ENCODE peak calls at places on chromosome 3, in nine cellular contexts. P, Z, D, N, Y, G, K, T and L are unnamed samples.

GRCh38 chr3:177729939-177730700 is 532.8 kb upstream of the TBL1XR1 start:
- DNase-seq in P (no peak), D (no peak), G (no peak), T (no peak), Z (no peak), K (no peak), N (peak), Y (no peak), L (no peak)

GRCh38 chr3:195887670-195888069 is 20.7 kb downstream of the TNK2 start:
- DNase-seq in K (no peak), Z (no peak), P (no peak), G (no peak), N (no peak), Y (no peak), D (no peak), T (no peak), L (peak)

GRCh38 chr3:110575702-110576101 is 495.9 kb upstream of the NECTIN3 start:
- DNase-seq in N (no peak), Z (no peak), K (no peak), T (no peak), D (no peak), P (no peak), Y (no peak), G (no peak), L (no peak)

GRCh38 chr3:46566040-46566631 is at the start of gene LRRC2:
- DNase-seq in N (peak), P (no peak), K (no peak), G (peak), T (peak), Y (peak), Z (peak), D (peak), L (no peak)

GRCh38 chr3:187777331-187778046 is 32.2 kb upstream of the BCL6 start:
- DNase-seq in Y (no peak), D (no peak), N (no peak), Z (peak), G (no peak), K (no peak), P (no peak), T (no peak), L (no peak)

GRCh38 chr3:159586587-159587202 is 401.9 kb upstream of the IL12A start:
- DNase-seq in N (no peak), T (peak), Y (no peak), K (peak), D (peak), Z (peak), G (no peak), P (no peak), L (no peak)

GRCh38 chr3:130968231-130968630 is 58.4 kb downstream of the ASTE1 start:
- DNase-seq in T (no peak), K (no peak), G (no peak), N (no peak), Z (peak), Y (no peak), D (no peak), P (no peak), L (no peak)

GRCh38 chr3:24628523-24629258 is 134.0 kb upstream of the THRB start:
- DNase-seq in Z (peak), D (no peak), T (no peak), N (no peak), Y (no peak), K (no peak), P (no peak), G (no peak), L (no peak)

GRCh38 chr3:29655016-29655415 is 374.1 kb downstream of the RBMS3 start:
- DNase-seq in G (no peak), D (no peak), P (no peak), Y (no peak), N (no peak), K (no peak), T (no peak), Z (no peak), L (no peak)

GRCh38 chr3:136075218-136075808 is 109.8 kb downstream of the PPP2R3A start:
- DNase-seq in P (peak), Y (peak), N (peak), K (peak), Z (peak), G (peak), T (peak), D (peak), L (no peak)

GRCh38 chr3:10192953-10193691 is 28.4 kb downstream of the IRAK2 start:
- DNase-seq in P (no peak), K (no peak), Y (no peak), N (peak), D (peak), T (no peak), Z (peak), G (no peak), L (no peak)

GRCh38 chr3:131551761-131552160 is 49.0 kb upstream of the MRPL3 start:
- DNase-seq in P (no peak), T (no peak), N (no peak), Y (no peak), G (no peak), K (no peak), Z (no peak), D (no peak), L (no peak)

GRCh38 chr3:129384594-129385323 is 43.7 kb downstream of the EFCAB12 start:
- DNase-seq in G (no peak), K (no peak), D (no peak), Y (no peak), Z (no peak), P (no peak), T (no peak), N (no peak), L (no peak)

GRCh38 chr3:23900744-23901143 is 16.0 kb downstream of the NKIRAS1 start:
- DNase-seq in G (no peak), T (no peak), Y (no peak), N (no peak), P (no peak), Z (no peak), D (no peak), K (no peak), L (no peak)

GRCh38 chr3:118199044-118199443 is 835.6 kb downstream of the IGSF11 start:
- DNase-seq in K (no peak), N (no peak), Z (no peak), D (no peak), G (no peak), T (no peak), Y (no peak), P (no peak), L (no peak)

GRCh38 chr3:102229062-102229655 is 205.7 kb upstream of the ZPLD1 start:
- DNase-seq in K (peak), G (peak), P (peak), Z (peak), N (peak), T (peak), D (peak), Y (peak), L (no peak)

GRCh38 chr3:79067734-79068133 is 700.1 kb downstream of the ROBO1 start:
- DNase-seq in Z (no peak), N (no peak), K (no peak), D (no peak), T (no peak), G (no peak), Y (no peak), P (no peak), L (no peak)

GRCh38 chr3:134388292-134388691 is 14.0 kb upstream of the AMOTL2 start:
- DNase-seq in Z (no peak), P (no peak), Y (no peak), T (no peak), K (no peak), D (no peak), G (no peak), N (no peak), L (no peak)

GRCh38 chr3:176920806-176921205 is 276.5 kb downstream of the TBL1XR1 start:
- DNase-seq in K (no peak), N (no peak), G (no peak), T (no peak), P (no peak), D (no peak), Z (peak), Y (no peak), L (no peak)

GRCh38 chr3:72144773-72145505 is 360.0 kb upstream of the PROK2 start:
- DNase-seq in P (no peak), G (peak), N (no peak), T (no peak), Z (no peak), D (no peak), Y (no peak), K (no peak), L (no peak)
- TF ChIP-seq CTCF in P (no peak), G (no peak), N (no peak), T (no peak), Z (no peak), D (no peak), Y (no peak), K (no peak), L (no peak)

GRCh38 chr3:112297714-112298113 is 3.7 kb upstream of the SLC9C1 start:
- DNase-seq in P (no peak), Z (no peak), K (no peak), T (no peak), Y (no peak), D (no peak), N (no peak), G (no peak), L (no peak)
- TF ChIP-seq CTCF in P (no peak), Z (no peak), K (no peak), T (no peak), Y (no peak), D (no peak), N (no peak), G (no peak), L (no peak)

GRCh38 chr3:132650153-132650552 is 9.5 kb downstream of the ACAD11 start:
- DNase-seq in G (no peak), Y (no peak), T (no peak), D (no peak), P (no peak), Z (no peak), N (no peak), K (no peak), L (no peak)
- TF ChIP-seq CTCF in G (no peak), Y (no peak), T (no peak), D (no peak), P (no peak), Z (no peak), N (no peak), K (no peak), L (no peak)

GRCh38 chr3:151011427-151011826 is 38.9 kb upstream of the CLRN1 start:
- DNase-seq in Z (peak), D (no peak), N (no peak), P (no peak), Y (no peak), T (no peak), K (no peak), G (no peak), L (no peak)

GRCh38 chr3:151009430-151009829 is 36.9 kb upstream of the CLRN1 start:
- DNase-seq in P (no peak), D (no peak), Y (no peak), T (no peak), G (no peak), Z (no peak), N (no peak), K (no peak), L (no peak)

GRCh38 chr3:151009981-151010380 is 37.5 kb upstream of the CLRN1 start:
- DNase-seq in N (no peak), G (no peak), Y (no peak), Z (no peak), K (no peak), D (no peak), P (no peak), T (no peak), L (no peak)

GRCh38 chr3:151012753-151013152 is 40.2 kb upstream of the CLRN1 start:
- DNase-seq in Z (no peak), T (no peak), D (no peak), P (no peak), N (no peak), G (no peak), K (no peak), Y (no peak), L (no peak)

DNA sequence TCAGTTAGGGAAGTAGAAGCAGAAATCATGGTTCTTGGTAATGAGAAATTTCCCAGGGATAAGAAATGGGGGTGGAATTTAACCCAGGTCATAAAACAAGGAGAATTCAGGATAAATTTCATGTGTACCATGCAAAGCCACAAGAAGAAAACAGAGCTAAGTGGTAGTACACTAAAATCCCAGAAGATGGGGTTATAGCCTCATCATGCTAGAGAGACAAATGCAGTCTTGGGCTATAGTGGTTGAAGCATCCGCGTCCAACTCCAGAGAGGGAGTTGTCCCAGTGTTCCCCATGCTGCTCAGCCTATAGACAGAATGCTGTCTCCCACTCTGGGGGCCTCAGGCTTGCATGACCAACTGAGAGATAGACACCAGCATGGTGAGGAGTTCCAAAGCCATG is 36.2 kb upstream of the CLRN1 start:
- DNase-seq in Y (no peak), K (peak), D (no peak), N (no peak), G (no peak), P (no peak), Z (peak), T (no peak), L (no peak)
- TF ChIP-seq CTCF in Y (peak), K (peak), D (no peak), N (peak), G (peak), P (no peak), Z (peak), T (peak), L (peak)

GRCh38 chr3:35946121-35946856 is 307.0 kb downstream of the ARPP21 start:
- DNase-seq in Y (no peak), G (no peak), T (no peak), N (no peak), K (no peak), P (no peak), Z (peak), D (no peak), L (no peak)
- TF ChIP-seq CTCF in Y (peak), G (peak), T (peak), N (peak), K (no peak), P (no peak), Z (peak), D (peak), L (peak)

GRCh38 chr3:150239764-150240163 is 168.3 kb upstream of the TSC22D2 start:
- DNase-seq in Y (no peak), Z (no peak), D (no peak), N (no peak), P (no peak), K (no peak), G (no peak), T (no peak), L (no peak)

GRCh38 chr3:150238043-150238802 is 169.9 kb upstream of the TSC22D2 start:
- DNase-seq in K (no peak), N (no peak), Y (no peak), Z (peak), T (no peak), D (no peak), G (no peak), P (no peak), L (no peak)

GRCh38 chr3:150237490-150237889 is 170.6 kb upstream of the TSC22D2 start:
- DNase-seq in K (peak), P (peak), D (no peak), N (no peak), G (peak), Z (peak), T (no peak), Y (no peak), L (no peak)

GRCh38 chr3:150240891-150241290 is 167.2 kb upstream of the TSC22D2 start:
- DNase-seq in P (no peak), T (no peak), Y (no peak), D (no peak), K (no peak), G (no peak), N (no peak), Z (no peak), L (no peak)

DNA sequence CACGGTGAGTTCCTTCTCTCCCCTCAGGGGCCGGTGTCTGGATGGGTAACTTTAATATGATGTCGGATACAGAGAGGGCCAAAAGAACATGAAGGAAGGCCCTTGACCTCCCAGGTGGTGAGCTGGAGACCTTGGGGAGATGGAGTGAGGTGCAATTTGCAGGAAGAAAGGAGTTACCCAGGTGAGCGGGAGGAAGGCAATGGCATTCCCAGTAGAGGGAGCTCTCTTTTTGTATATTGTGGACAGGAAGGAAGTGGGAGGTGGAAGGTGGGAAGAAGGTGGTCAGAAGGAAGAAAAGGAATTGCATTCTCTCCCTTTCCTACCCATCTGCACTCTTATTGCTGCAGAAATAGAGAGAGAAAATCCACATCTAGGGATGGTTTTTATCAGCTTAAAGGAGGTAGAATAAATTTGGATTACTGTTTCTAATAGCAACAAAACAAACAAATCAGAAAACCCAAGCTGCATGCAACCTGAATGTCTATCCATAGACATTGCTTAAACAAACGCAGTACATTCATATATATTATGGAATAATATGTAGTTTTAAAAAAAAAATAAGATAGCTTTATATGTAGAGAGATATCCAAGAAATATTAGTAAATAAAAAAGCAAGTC is 169.0 kb upstream of the TSC22D2 start:
- DNase-seq in Z (peak), P (no peak), T (no peak), G (no peak), Y (no peak), N (no peak), K (peak), D (peak), L (no peak)
- TF ChIP-seq CTCF in Z (peak), P (no peak), T (peak), G (peak), Y (peak), N (peak), K (peak), D (peak), L (peak)